ENCODE peak calls at places on chromosomes 7 and 10, in ten cellular contexts. G, E, T, B, X, Q, L, Z, R and H are unnamed samples. For H3K4me1 and H3K9me3, the result is how much of the 10 kb centered on the place peaks cover.

GRCh38 chr10:21891439-21891838 is 112.1 kb downstream of the DNAJC1 start:
- DNase-seq in Q (no peak), T (no peak), B (no peak), Z (no peak), G (no peak), E (no peak), R (no peak), X (no peak), L (no peak), H (no peak)

GRCh38 chr7:131608112-131608498 is 51.7 kb upstream of the PODXL start:
- DNase-seq in R (no peak), T (no peak), X (no peak), Q (no peak), L (peak), G (no peak), E (no peak), B (peak), Z (no peak), H (no peak)

GRCh38 chr10:14659626-14660196 is 115.0 kb downstream of the FAM107B start:
- DNase-seq in R (no peak), X (peak), E (no peak), B (no peak), T (no peak), Z (peak), L (no peak), G (peak), Q (no peak), H (no peak)

GRCh38 chr10:71649631-71650030 is 69.9 kb downstream of the C10orf105 start:
- DNase-seq in L (no peak), X (no peak), T (no peak), G (no peak), B (no peak), R (no peak), E (no peak), Q (no peak), Z (no peak), H (no peak)

GRCh38 chr7:152894295-152895170 is 135.0 kb downstream of the ACTR3B start:
- DNase-seq in R (peak), G (no peak), Z (no peak), B (peak), L (peak), X (no peak), T (peak), E (no peak), Q (no peak), H (no peak)

GRCh38 chr10:70269741-70270140 is 14.1 kb downstream of the NPFFR1 start:
- DNase-seq in E (no peak), T (no peak), L (no peak), B (no peak), Q (no peak), X (no peak), Z (no peak), G (no peak), R (no peak), H (no peak)

GRCh38 chr10:101777857-101778145 is 1.9 kb upstream of the FGF8 start:
- DNase-seq in G (no peak), X (no peak), L (no peak), Q (no peak), B (no peak), E (no peak), R (peak), Z (no peak), T (no peak), H (no peak)

GRCh38 chr10:130301026-130301892 is 165.1 kb downstream of the GLRX3 start:
- DNase-seq in Z (peak), R (no peak), T (no peak), X (peak), E (peak), B (no peak), Q (no peak), L (no peak), G (peak), H (peak)

GRCh38 chr7:84729284-84729683 is 457.6 kb downstream of the SEMA3D start:
- DNase-seq in G (no peak), L (no peak), Z (no peak), R (peak), T (no peak), X (no peak), E (peak), Q (peak), B (no peak), H (no peak)

GRCh38 chr7:84509522-84509921 is 314.9 kb upstream of the SEMA3A start:
- DNase-seq in Z (no peak), G (no peak), B (no peak), X (no peak), T (no peak), L (no peak), E (no peak), Q (peak), R (no peak), H (no peak)

GRCh38 chr7:17633099-17633498 is 307.2 kb downstream of the SNX13 start:
- DNase-seq in E (peak), L (no peak), Z (no peak), R (peak), B (no peak), Q (peak), T (peak), G (no peak), X (no peak), H (no peak)

GRCh38 chr10:11702264-11702663 is 39.9 kb upstream of the ECHDC3 start:
- DNase-seq in B (peak), E (no peak), X (no peak), R (no peak), G (no peak), Z (no peak), L (no peak), T (no peak), Q (no peak), H (no peak)

GRCh38 chr10:35640951-35641429 is 1.1 kb downstream of the FZD8 start:
- DNase-seq in B (peak), Z (peak), T (peak), R (peak), Q (peak), G (peak), E (peak), X (peak), L (peak), H (peak)

GRCh38 chr7:21338728-21339164 is 89.1 kb upstream of the SP4 start:
- DNase-seq in Z (no peak), B (no peak), G (no peak), X (no peak), R (no peak), E (no peak), T (no peak), Q (no peak), L (no peak), H (no peak)

DNA sequence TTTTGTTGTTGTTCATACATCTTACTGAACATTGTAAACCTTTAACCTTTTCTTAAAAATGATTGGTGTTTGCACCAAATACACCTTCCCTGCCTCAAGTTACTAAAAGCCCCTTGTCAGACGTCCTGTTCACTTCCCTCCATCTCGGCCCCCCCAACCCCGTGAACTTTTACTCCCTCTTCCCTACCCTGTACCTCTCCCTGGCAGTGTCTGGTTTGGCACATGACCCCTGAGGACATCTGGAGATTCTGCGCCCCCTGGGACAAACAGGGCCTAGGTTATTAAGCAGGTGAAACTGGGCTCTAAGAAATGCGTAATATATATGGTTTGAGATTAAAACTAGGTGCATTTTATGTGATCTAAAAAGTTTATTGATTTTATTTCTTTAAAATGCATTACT is 1.4 kb downstream of the PPP2R2D start:
- DNase-seq in E (no peak), L (no peak), X (no peak), Z (no peak), B (no peak), T (no peak), Q (no peak), R (no peak), G (no peak), H (no peak)
- H3K4me1 ChIP-seq in E (under half), L (under half), X (half or more), Z (under half), B (under half), T (half or more), Q (under half), R (half or more), G (under half), H (under half)

GRCh38 chr7:55132890-55133551 is 114.2 kb downstream of the EGFR start:
- DNase-seq in L (no peak), R (peak), Q (peak), X (peak), Z (peak), G (no peak), B (no peak), T (peak), E (peak), H (peak)

GRCh38 chr7:55132550-55132889 is 113.7 kb downstream of the EGFR start:
- DNase-seq in E (no peak), L (no peak), B (no peak), Q (no peak), R (no peak), G (no peak), Z (no peak), T (no peak), X (no peak), H (no peak)

GRCh38 chr7:55130079-55130476 is 111.3 kb downstream of the EGFR start:
- DNase-seq in B (peak), E (peak), Z (no peak), G (no peak), R (peak), L (no peak), X (no peak), Q (peak), T (no peak), H (no peak)

GRCh38 chr7:55130554-55131198 is 111.9 kb downstream of the EGFR start:
- DNase-seq in R (no peak), Q (peak), E (peak), T (no peak), G (no peak), L (no peak), B (peak), X (peak), Z (peak), H (no peak)

DNA sequence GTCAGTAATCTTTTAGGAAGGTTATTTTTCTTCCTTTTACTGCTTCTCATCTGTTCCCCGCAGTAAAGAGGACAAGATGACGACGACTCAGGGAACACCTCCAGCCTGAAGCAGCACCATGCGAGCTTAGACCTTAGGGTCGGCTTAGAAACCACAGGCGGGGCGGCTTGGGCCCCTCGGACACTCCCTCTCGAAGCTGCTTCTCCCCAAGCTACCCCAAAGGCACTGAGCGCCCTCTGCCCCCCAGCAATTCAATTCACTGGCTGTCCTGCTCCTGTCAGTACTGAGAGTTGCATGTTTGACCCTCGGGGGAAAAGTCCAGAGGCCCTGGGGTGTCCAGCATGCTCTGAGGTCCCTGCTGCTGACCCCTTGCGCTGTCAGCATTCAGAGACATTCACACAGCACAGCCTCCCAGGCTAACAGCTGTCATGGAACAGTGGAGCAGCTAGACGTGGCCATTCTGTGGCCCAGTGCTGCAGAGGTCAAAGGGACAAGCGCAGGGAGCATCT is 112.7 kb downstream of the EGFR start:
- DNase-seq in B (peak), E (no peak), X (no peak), T (peak), Q (peak), L (no peak), G (no peak), Z (no peak), R (no peak), H (no peak)
- H3K9me3 ChIP-seq in B (under half), E (under half), X (under half), T (under half), Q (under half), L (under half), G (under half), Z (under half), R (under half), H (under half)

DNA sequence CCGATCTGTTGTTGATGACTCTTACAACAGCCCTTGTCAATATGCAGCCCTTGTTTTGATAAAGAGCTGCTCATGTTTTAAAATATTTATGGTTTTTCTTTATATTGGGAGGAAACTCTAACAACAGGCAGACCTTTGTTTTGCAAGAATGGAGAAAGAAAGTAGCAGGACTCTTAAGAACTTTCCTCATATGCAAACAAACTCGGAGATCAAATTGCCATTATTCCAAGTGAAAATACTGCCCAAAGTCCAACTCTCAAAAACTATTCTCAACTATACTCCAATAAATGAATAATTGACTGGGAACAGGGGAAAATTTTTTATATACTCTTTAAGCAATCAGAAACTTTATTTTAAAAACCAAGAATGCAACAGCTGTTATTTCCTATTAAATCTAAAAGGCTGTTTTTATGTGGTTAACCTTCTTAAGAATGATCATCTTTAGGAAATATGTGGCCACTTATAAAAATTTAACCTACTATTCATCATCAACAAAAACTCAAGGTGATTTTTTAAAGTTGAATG is 101.9 kb downstream of the COL28A1 start:
- DNase-seq in T (no peak), E (no peak), Q (peak), X (no peak), L (no peak), Z (no peak), G (no peak), B (no peak), R (no peak), H (no peak)
- H3K27ac ChIP-seq in T (no peak), E (no peak), Q (no peak), X (no peak), L (no peak), Z (no peak), G (no peak), B (no peak), R (no peak), H (no peak)

DNA sequence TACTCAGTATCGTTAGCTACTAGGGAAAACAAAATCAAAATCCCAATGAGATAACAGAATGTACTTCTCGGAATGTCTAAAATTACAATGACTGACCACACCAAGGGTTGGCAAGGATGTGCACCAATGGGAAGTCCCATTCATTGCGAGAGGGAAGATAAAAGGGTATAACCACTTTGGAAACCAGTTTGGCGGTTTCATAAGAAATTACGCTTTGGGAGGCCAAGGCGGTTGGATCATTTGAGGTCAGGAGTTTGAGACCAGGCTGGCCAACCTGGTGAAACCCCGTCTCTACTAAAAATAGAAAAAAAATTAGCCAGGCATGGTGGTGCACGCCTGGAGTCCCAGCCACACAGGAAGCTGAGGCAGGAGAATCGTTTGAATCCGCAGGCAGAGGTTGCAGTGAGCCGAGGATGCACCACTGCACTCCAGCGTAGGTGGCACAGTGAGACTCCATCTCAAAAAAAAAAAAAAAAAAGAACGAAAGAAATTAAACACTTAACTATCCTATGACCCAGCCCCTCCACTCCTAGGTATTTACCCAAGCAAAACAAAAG is 7.6 kb downstream of the HACD1 start:
- DNase-seq in Z (no peak), G (no peak), B (no peak), X (no peak), T (no peak), Q (no peak), R (no peak), L (no peak), E (no peak), H (no peak)
- H3K4me1 ChIP-seq in Z (under half), G (under half), B (under half), X (under half), T (under half), Q (under half), R (under half), L (under half), E (under half), H (under half)

GRCh38 chr10:18561861-18562551 is 89.4 kb downstream of the NSUN6 start:
- DNase-seq in B (peak), Z (no peak), E (no peak), T (no peak), L (no peak), R (no peak), Q (no peak), G (no peak), X (no peak), H (no peak)

GRCh38 chr10:18565006-18565405 is 86.4 kb downstream of the NSUN6 start:
- DNase-seq in B (no peak), X (no peak), E (no peak), G (no peak), R (no peak), Q (no peak), Z (no peak), T (no peak), L (no peak), H (no peak)

GRCh38 chr10:18563003-18563726 is 88.2 kb downstream of the NSUN6 start:
- DNase-seq in T (no peak), B (no peak), X (no peak), Q (no peak), Z (no peak), R (no peak), E (no peak), L (no peak), G (no peak), H (no peak)

GRCh38 chr10:18567343-18567856 is 84.0 kb downstream of the NSUN6 start:
- DNase-seq in T (no peak), B (no peak), X (no peak), Z (no peak), R (no peak), G (no peak), Q (no peak), L (no peak), E (no peak), H (no peak)

GRCh38 chr10:18566177-18566576 is 85.2 kb downstream of the NSUN6 start:
- DNase-seq in Z (no peak), G (no peak), X (no peak), R (peak), E (no peak), L (no peak), T (no peak), B (peak), Q (no peak), H (no peak)
- H3K9me3 ChIP-seq in Z (under half), G (under half), X (under half), R (under half), E (under half), L (under half), T (half or more), B (under half), Q (under half), H (under half)

GRCh38 chr7:64665980-64666674 is at the start of gene ZNF107:
- DNase-seq in E (peak), G (peak), L (peak), B (peak), T (peak), R (peak), Q (peak), Z (peak), X (peak), H (peak)
- H3K27ac ChIP-seq in E (peak), G (peak), L (peak), B (peak), T (peak), R (peak), Q (peak), Z (peak), X (peak), H (peak)

DNA sequence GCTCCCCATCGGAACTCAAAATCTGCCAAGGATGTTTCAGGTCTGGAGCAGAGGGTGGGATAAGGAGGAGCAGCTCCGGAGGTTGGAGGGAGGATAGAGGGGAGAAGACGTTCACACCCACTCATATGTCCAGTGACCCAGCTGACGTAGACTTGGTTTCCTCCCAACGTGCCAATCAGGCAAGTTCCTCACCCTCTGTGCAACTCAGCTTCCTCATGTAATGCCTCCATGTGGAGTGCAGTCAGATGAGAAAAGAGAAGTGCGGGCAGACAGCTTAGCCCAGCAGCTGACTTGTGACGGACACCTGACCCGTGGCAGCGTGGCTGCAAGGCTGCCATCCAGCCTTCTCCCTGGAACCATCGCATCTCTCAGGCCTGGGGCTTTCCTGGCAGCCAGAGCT is 86.8 kb downstream of the NPTX2 start:
- DNase-seq in T (no peak), X (no peak), R (no peak), E (no peak), L (no peak), Q (no peak), B (no peak), G (no peak), Z (peak), H (no peak)
- H3K4me1 ChIP-seq in T (under half), X (under half), R (under half), E (under half), L (under half), Q (under half), B (under half), G (under half), Z (under half), H (under half)